ENCODE peak calls at places on chromosomes 5 and 9, in ten cellular contexts. One of them, this sample, is unnamed.

GRCh38 chr9:114718801-114719221 is 36.8 kb upstream of the TEX48 start:
- DNase-seq in activated T-cell treated with anti-CD3 and anti-CD28 coated beads for 1 hour: peak
- DNase-seq in PC-3: peak
- DNase-seq in stimulated activated CD4-positive, alpha-beta T cell treated with anti-CD3 and anti-CD28 coated beads, Interleukin-1b, Interleukin-23, amount 100 ng/mL, for 4 hours: peak
- DNase-seq in AG09309: no peak
- DNase-seq in dorsolateral prefrontal cortex: no peak
- DNase-seq in fibroblast of lung: peak
- DNase-seq in astrocyte: peak
- DNase-seq in Ammon's horn: no peak
- DNase-seq in MV-4-11: no peak
- DNase-seq in this sample: no peak

GRCh38 chr5:36724429-36725332 is 118.3 kb downstream of the SLC1A3 start:
- DNase-seq in dorsolateral prefrontal cortex: no peak
- DNase-seq in stimulated activated CD4-positive, alpha-beta T cell treated with anti-CD3 and anti-CD28 coated beads, Interleukin-1b, Interleukin-23, amount 100 ng/mL, for 4 hours: peak
- DNase-seq in MV-4-11: peak
- DNase-seq in PC-3: peak
- DNase-seq in Ammon's horn: peak
- DNase-seq in astrocyte: no peak
- DNase-seq in fibroblast of lung: no peak
- DNase-seq in activated T-cell treated with anti-CD3 and anti-CD28 coated beads for 1 hour: no peak
- DNase-seq in AG09309: no peak
- DNase-seq in this sample: no peak

GRCh38 chr9:107899961-107900330 is 410.4 kb upstream of the KLF4 start:
- DNase-seq in fibroblast of lung: no peak
- DNase-seq in activated T-cell treated with anti-CD3 and anti-CD28 coated beads for 1 hour: no peak
- DNase-seq in astrocyte: no peak
- DNase-seq in dorsolateral prefrontal cortex: no peak
- DNase-seq in stimulated activated CD4-positive, alpha-beta T cell treated with anti-CD3 and anti-CD28 coated beads, Interleukin-1b, Interleukin-23, amount 100 ng/mL, for 4 hours: no peak
- DNase-seq in AG09309: no peak
- DNase-seq in PC-3: no peak
- DNase-seq in Ammon's horn: no peak
- DNase-seq in MV-4-11: no peak
- DNase-seq in this sample: no peak

GRCh38 chr9:86685556-86685955 is 261.8 kb downstream of the GAS1 start:
- DNase-seq in AG09309: no peak
- DNase-seq in fibroblast of lung: no peak
- DNase-seq in stimulated activated CD4-positive, alpha-beta T cell treated with anti-CD3 and anti-CD28 coated beads, Interleukin-1b, Interleukin-23, amount 100 ng/mL, for 4 hours: no peak
- DNase-seq in MV-4-11: no peak
- DNase-seq in PC-3: no peak
- DNase-seq in activated T-cell treated with anti-CD3 and anti-CD28 coated beads for 1 hour: no peak
- DNase-seq in Ammon's horn: no peak
- DNase-seq in astrocyte: no peak
- DNase-seq in dorsolateral prefrontal cortex: no peak
- DNase-seq in this sample: no peak

GRCh38 chr5:54480296-54480695 is 24.8 kb downstream of the HSPB3 start:
- DNase-seq in stimulated activated CD4-positive, alpha-beta T cell treated with anti-CD3 and anti-CD28 coated beads, Interleukin-1b, Interleukin-23, amount 100 ng/mL, for 4 hours: no peak
- DNase-seq in fibroblast of lung: peak
- DNase-seq in activated T-cell treated with anti-CD3 and anti-CD28 coated beads for 1 hour: no peak
- DNase-seq in Ammon's horn: no peak
- DNase-seq in PC-3: no peak
- DNase-seq in AG09309: no peak
- DNase-seq in astrocyte: peak
- DNase-seq in dorsolateral prefrontal cortex: no peak
- DNase-seq in MV-4-11: peak
- DNase-seq in this sample: no peak

GRCh38 chr9:112059145-112059979 is 115.7 kb downstream of the SUSD1 start:
- DNase-seq in dorsolateral prefrontal cortex: no peak
- DNase-seq in activated T-cell treated with anti-CD3 and anti-CD28 coated beads for 1 hour: no peak
- DNase-seq in fibroblast of lung: peak
- DNase-seq in Ammon's horn: peak
- DNase-seq in astrocyte: peak
- DNase-seq in MV-4-11: no peak
- DNase-seq in AG09309: no peak
- DNase-seq in stimulated activated CD4-positive, alpha-beta T cell treated with anti-CD3 and anti-CD28 coated beads, Interleukin-1b, Interleukin-23, amount 100 ng/mL, for 4 hours: no peak
- DNase-seq in PC-3: peak
- DNase-seq in this sample: peak

GRCh38 chr5:8807636-8808035 is 738.2 kb downstream of the SEMA5A start:
- DNase-seq in Ammon's horn: no peak
- DNase-seq in PC-3: no peak
- DNase-seq in AG09309: no peak
- DNase-seq in fibroblast of lung: peak
- DNase-seq in activated T-cell treated with anti-CD3 and anti-CD28 coated beads for 1 hour: no peak
- DNase-seq in MV-4-11: no peak
- DNase-seq in stimulated activated CD4-positive, alpha-beta T cell treated with anti-CD3 and anti-CD28 coated beads, Interleukin-1b, Interleukin-23, amount 100 ng/mL, for 4 hours: no peak
- DNase-seq in dorsolateral prefrontal cortex: no peak
- DNase-seq in astrocyte: peak
- DNase-seq in this sample: peak

GRCh38 chr5:150905312-150905683 is 518 bp upstream of the ZNF300 start:
- DNase-seq in Ammon's horn: no peak
- DNase-seq in astrocyte: no peak
- DNase-seq in activated T-cell treated with anti-CD3 and anti-CD28 coated beads for 1 hour: no peak
- DNase-seq in fibroblast of lung: no peak
- DNase-seq in stimulated activated CD4-positive, alpha-beta T cell treated with anti-CD3 and anti-CD28 coated beads, Interleukin-1b, Interleukin-23, amount 100 ng/mL, for 4 hours: no peak
- DNase-seq in PC-3: no peak
- DNase-seq in dorsolateral prefrontal cortex: no peak
- DNase-seq in AG09309: no peak
- DNase-seq in MV-4-11: no peak
- DNase-seq in this sample: no peak

GRCh38 chr5:36202521-36202961 is 39.2 kb downstream of the NADK2 start:
- DNase-seq in astrocyte: peak
- DNase-seq in fibroblast of lung: peak
- DNase-seq in activated T-cell treated with anti-CD3 and anti-CD28 coated beads for 1 hour: no peak
- DNase-seq in MV-4-11: no peak
- DNase-seq in dorsolateral prefrontal cortex: no peak
- DNase-seq in AG09309: peak
- DNase-seq in Ammon's horn: no peak
- DNase-seq in stimulated activated CD4-positive, alpha-beta T cell treated with anti-CD3 and anti-CD28 coated beads, Interleukin-1b, Interleukin-23, amount 100 ng/mL, for 4 hours: no peak
- DNase-seq in PC-3: peak
- DNase-seq in this sample: peak

GRCh38 chr5:157611571-157612067 is 36.0 kb upstream of the ADAM19 start:
- DNase-seq in activated T-cell treated with anti-CD3 and anti-CD28 coated beads for 1 hour: no peak
- DNase-seq in AG09309: no peak
- DNase-seq in MV-4-11: peak
- DNase-seq in PC-3: no peak
- DNase-seq in stimulated activated CD4-positive, alpha-beta T cell treated with anti-CD3 and anti-CD28 coated beads, Interleukin-1b, Interleukin-23, amount 100 ng/mL, for 4 hours: no peak
- DNase-seq in dorsolateral prefrontal cortex: no peak
- DNase-seq in astrocyte: no peak
- DNase-seq in Ammon's horn: no peak
- DNase-seq in fibroblast of lung: no peak
- DNase-seq in this sample: no peak

GRCh38 chr9:91905958-91906585 is 44.0 kb downstream of the ROR2 start:
- DNase-seq in dorsolateral prefrontal cortex: no peak
- DNase-seq in AG09309: no peak
- DNase-seq in PC-3: peak
- DNase-seq in fibroblast of lung: no peak
- DNase-seq in stimulated activated CD4-positive, alpha-beta T cell treated with anti-CD3 and anti-CD28 coated beads, Interleukin-1b, Interleukin-23, amount 100 ng/mL, for 4 hours: peak
- DNase-seq in astrocyte: no peak
- DNase-seq in MV-4-11: peak
- DNase-seq in Ammon's horn: peak
- DNase-seq in activated T-cell treated with anti-CD3 and anti-CD28 coated beads for 1 hour: peak
- DNase-seq in this sample: no peak

GRCh38 chr9:81847181-81847915 is 80.9 kb upstream of the SPATA31D4 start:
- DNase-seq in astrocyte: no peak
- DNase-seq in stimulated activated CD4-positive, alpha-beta T cell treated with anti-CD3 and anti-CD28 coated beads, Interleukin-1b, Interleukin-23, amount 100 ng/mL, for 4 hours: no peak
- DNase-seq in AG09309: no peak
- DNase-seq in dorsolateral prefrontal cortex: no peak
- DNase-seq in fibroblast of lung: no peak
- DNase-seq in Ammon's horn: no peak
- DNase-seq in MV-4-11: no peak
- DNase-seq in PC-3: no peak
- DNase-seq in activated T-cell treated with anti-CD3 and anti-CD28 coated beads for 1 hour: no peak
- DNase-seq in this sample: no peak

GRCh38 chr9:69425402-69425801 is 100.4 kb downstream of the ENTREP1 start:
- DNase-seq in stimulated activated CD4-positive, alpha-beta T cell treated with anti-CD3 and anti-CD28 coated beads, Interleukin-1b, Interleukin-23, amount 100 ng/mL, for 4 hours: no peak
- DNase-seq in activated T-cell treated with anti-CD3 and anti-CD28 coated beads for 1 hour: no peak
- DNase-seq in MV-4-11: no peak
- DNase-seq in dorsolateral prefrontal cortex: peak
- DNase-seq in AG09309: no peak
- DNase-seq in PC-3: peak
- DNase-seq in astrocyte: no peak
- DNase-seq in fibroblast of lung: no peak
- DNase-seq in Ammon's horn: peak
- DNase-seq in this sample: no peak

GRCh38 chr5:179437341-179438001 is 92.2 kb upstream of the ADAMTS2 start:
- DNase-seq in fibroblast of lung: no peak
- DNase-seq in MV-4-11: no peak
- DNase-seq in Ammon's horn: no peak
- DNase-seq in PC-3: no peak
- DNase-seq in dorsolateral prefrontal cortex: no peak
- DNase-seq in astrocyte: no peak
- DNase-seq in AG09309: no peak
- DNase-seq in stimulated activated CD4-positive, alpha-beta T cell treated with anti-CD3 and anti-CD28 coated beads, Interleukin-1b, Interleukin-23, amount 100 ng/mL, for 4 hours: no peak
- DNase-seq in activated T-cell treated with anti-CD3 and anti-CD28 coated beads for 1 hour: no peak
- DNase-seq in this sample: no peak

GRCh38 chr9:34256104-34256503 is 73.0 kb downstream of the KIF24 start:
- DNase-seq in PC-3: peak
- DNase-seq in AG09309: no peak
- DNase-seq in fibroblast of lung: no peak
- DNase-seq in MV-4-11: no peak
- DNase-seq in Ammon's horn: no peak
- DNase-seq in stimulated activated CD4-positive, alpha-beta T cell treated with anti-CD3 and anti-CD28 coated beads, Interleukin-1b, Interleukin-23, amount 100 ng/mL, for 4 hours: no peak
- DNase-seq in astrocyte: no peak
- DNase-seq in activated T-cell treated with anti-CD3 and anti-CD28 coated beads for 1 hour: no peak
- DNase-seq in dorsolateral prefrontal cortex: no peak
- DNase-seq in this sample: no peak

GRCh38 chr9:128683340-128684064 is 5.5 kb upstream of the SET start:
- DNase-seq in astrocyte: no peak
- DNase-seq in fibroblast of lung: peak
- DNase-seq in dorsolateral prefrontal cortex: no peak
- DNase-seq in MV-4-11: peak
- DNase-seq in AG09309: no peak
- DNase-seq in PC-3: peak
- DNase-seq in Ammon's horn: peak
- DNase-seq in activated T-cell treated with anti-CD3 and anti-CD28 coated beads for 1 hour: no peak
- DNase-seq in stimulated activated CD4-positive, alpha-beta T cell treated with anti-CD3 and anti-CD28 coated beads, Interleukin-1b, Interleukin-23, amount 100 ng/mL, for 4 hours: no peak
- DNase-seq in this sample: peak

GRCh38 chr5:141825241-141825671 is 53.0 kb downstream of the PCDH1 start:
- DNase-seq in AG09309: no peak
- DNase-seq in astrocyte: no peak
- DNase-seq in MV-4-11: no peak
- DNase-seq in PC-3: no peak
- DNase-seq in Ammon's horn: peak
- DNase-seq in activated T-cell treated with anti-CD3 and anti-CD28 coated beads for 1 hour: no peak
- DNase-seq in stimulated activated CD4-positive, alpha-beta T cell treated with anti-CD3 and anti-CD28 coated beads, Interleukin-1b, Interleukin-23, amount 100 ng/mL, for 4 hours: no peak
- DNase-seq in dorsolateral prefrontal cortex: peak
- DNase-seq in fibroblast of lung: no peak
- DNase-seq in this sample: no peak

GRCh38 chr5:36820900-36821299 is 55.7 kb upstream of the NIPBL start:
- DNase-seq in astrocyte: no peak
- DNase-seq in stimulated activated CD4-positive, alpha-beta T cell treated with anti-CD3 and anti-CD28 coated beads, Interleukin-1b, Interleukin-23, amount 100 ng/mL, for 4 hours: no peak
- DNase-seq in Ammon's horn: no peak
- DNase-seq in MV-4-11: peak
- DNase-seq in activated T-cell treated with anti-CD3 and anti-CD28 coated beads for 1 hour: no peak
- DNase-seq in fibroblast of lung: no peak
- DNase-seq in AG09309: no peak
- DNase-seq in PC-3: no peak
- DNase-seq in dorsolateral prefrontal cortex: no peak
- DNase-seq in this sample: no peak

GRCh38 chr5:113005454-113005853 is 28.9 kb downstream of the DCP2 start:
- DNase-seq in AG09309: peak
- DNase-seq in activated T-cell treated with anti-CD3 and anti-CD28 coated beads for 1 hour: no peak
- DNase-seq in stimulated activated CD4-positive, alpha-beta T cell treated with anti-CD3 and anti-CD28 coated beads, Interleukin-1b, Interleukin-23, amount 100 ng/mL, for 4 hours: no peak
- DNase-seq in dorsolateral prefrontal cortex: no peak
- DNase-seq in fibroblast of lung: peak
- DNase-seq in PC-3: peak
- DNase-seq in MV-4-11: peak
- DNase-seq in astrocyte: peak
- DNase-seq in Ammon's horn: no peak
- DNase-seq in this sample: peak

GRCh38 chr5:143644751-143645150 is 167.2 kb upstream of the HMHB1 start:
- DNase-seq in Ammon's horn: no peak
- DNase-seq in astrocyte: no peak
- DNase-seq in activated T-cell treated with anti-CD3 and anti-CD28 coated beads for 1 hour: no peak
- DNase-seq in dorsolateral prefrontal cortex: no peak
- DNase-seq in stimulated activated CD4-positive, alpha-beta T cell treated with anti-CD3 and anti-CD28 coated beads, Interleukin-1b, Interleukin-23, amount 100 ng/mL, for 4 hours: no peak
- DNase-seq in AG09309: no peak
- DNase-seq in MV-4-11: no peak
- DNase-seq in fibroblast of lung: no peak
- DNase-seq in PC-3: no peak
- DNase-seq in this sample: no peak

This sample was measured in mesenchymal stem cell.